ENCODE peak calls at places on chromosomes 12 and 14, in five cellular contexts. G, U, F, T and A are unnamed samples.

GRCh38 chr14:33916663-33917565 is 34.0 kb downstream of the EGLN3 start:
- DNase-seq in G (peak; percentile 66), U (no peak), F (peak; percentile 55), T (no peak), A (peak; percentile 40)

GRCh38 chr14:65231286-65231980 is 129.1 kb upstream of the MAX start:
- DNase-seq in G (no peak), U (no peak), F (no peak), T (no peak), A (no peak)

GRCh38 chr12:122533841-122534240 is 6.8 kb downstream of the KNTC1 start:
- DNase-seq in G (peak; percentile 66), U (peak; percentile 25), F (no peak), T (no peak), A (no peak)

GRCh38 chr12:118625050-118625675 is 248.8 kb downstream of the SUDS3 start:
- DNase-seq in G (no peak), U (no peak), F (no peak), T (no peak), A (no peak)

GRCh38 chr14:24441904-24442239 is 704 bp downstream of the SDR39U1 start:
- DNase-seq in G (no peak), U (peak; percentile 52), F (no peak), T (no peak), A (no peak)

GRCh38 chr12:9134981-9135628 is 19.4 kb upstream of the A2M start:
- DNase-seq in G (no peak), U (peak; percentile 3), F (peak; percentile 12), T (no peak), A (no peak)

GRCh38 chr12:121050725-121051124 is 11.7 kb upstream of the OASL start:
- DNase-seq in G (no peak), U (peak; percentile 6), F (no peak), T (no peak), A (peak; percentile 23)

GRCh38 chr12:93043192-93043876 is 114.2 kb upstream of the EEA1 start:
- DNase-seq in G (no peak), U (no peak), F (no peak), T (no peak), A (no peak)

GRCh38 chr12:116319316-116319715 is 41.8 kb upstream of the MED13L start:
- DNase-seq in G (peak; percentile 43), U (peak; percentile 36), F (no peak), T (no peak), A (no peak)

GRCh38 chr14:38862381-38862780 is 240.7 kb downstream of the SEC23A start:
- DNase-seq in G (no peak), U (no peak), F (no peak), T (no peak), A (no peak)

GRCh38 chr12:98997899-98998298 is 352.8 kb downstream of the APAF1 start:
- DNase-seq in G (no peak), U (no peak), F (no peak), T (no peak), A (no peak)

GRCh38 chr14:22836301-22837058 is at the start of gene MMP14:
- DNase-seq in G (peak; percentile 95), U (peak; percentile 89), F (peak; percentile 86), T (peak; percentile 76), A (peak; percentile 92)

GRCh38 chr12:105860556-105861207 is 278.1 kb downstream of the NUAK1 start:
- DNase-seq in G (no peak), U (no peak), F (no peak), T (no peak), A (no peak)

GRCh38 chr12:21129352-21129751 is 1.6 kb upstream of the SLCO1B1 start:
- DNase-seq in G (no peak), U (no peak), F (no peak), T (no peak), A (no peak)

GRCh38 chr14:101604935-101605767 is 43.9 kb downstream of the DIO3 start:
- DNase-seq in G (no peak), U (no peak), F (no peak), T (peak; percentile 27), A (no peak)

GRCh38 chr12:56461235-56462159 is 6.9 kb upstream of the SPRYD4 start:
- DNase-seq in G (no peak), U (peak; percentile 49), F (peak; percentile 24), T (no peak), A (peak; percentile 25)

GRCh38 chr14:102923201-102923919 is 897 bp downstream of the AMN start:
- DNase-seq in G (no peak), U (no peak), F (no peak), T (no peak), A (no peak)

GRCh38 chr12:93111791-93112208 is 182.7 kb upstream of the EEA1 start:
- DNase-seq in G (no peak), U (no peak), F (peak; percentile 59), T (no peak), A (no peak)

GRCh38 chr12:14974633-14975032 is 1.8 kb downstream of the PDE6H start:
- DNase-seq in G (no peak), U (no peak), F (no peak), T (no peak), A (no peak)

GRCh38 chr12:96570579-96570978 is 81.2 kb downstream of the CFAP54 start:
- DNase-seq in G (no peak), U (no peak), F (no peak), T (no peak), A (no peak)

GRCh38 chr12:108629156-108629555 is 4.5 kb downstream of the SELPLG start:
- DNase-seq in G (no peak), U (no peak), F (no peak), T (no peak), A (no peak)
- H3K27ac ChIP-seq in G (no peak overlapping the region), U (peak overlapping the region; percentile 59), F (no peak overlapping the region), T (no peak overlapping the region), A (peak overlapping the region; percentile 74)

GRCh38 chr12:75759196-75759595 is 247.8 kb upstream of the KRR1 start:
- DNase-seq in G (no peak), U (no peak), F (no peak), T (no peak), A (no peak)
- H3K4me1 ChIP-seq in G (no peaks in the 10 kb centered on the region), U (peaks cover 6% of the 10 kb centered on the region), F (peaks cover 12% of the 10 kb centered on the region), T (no peaks in the 10 kb centered on the region), A (peaks cover 1% of the 10 kb centered on the region)

DNA sequence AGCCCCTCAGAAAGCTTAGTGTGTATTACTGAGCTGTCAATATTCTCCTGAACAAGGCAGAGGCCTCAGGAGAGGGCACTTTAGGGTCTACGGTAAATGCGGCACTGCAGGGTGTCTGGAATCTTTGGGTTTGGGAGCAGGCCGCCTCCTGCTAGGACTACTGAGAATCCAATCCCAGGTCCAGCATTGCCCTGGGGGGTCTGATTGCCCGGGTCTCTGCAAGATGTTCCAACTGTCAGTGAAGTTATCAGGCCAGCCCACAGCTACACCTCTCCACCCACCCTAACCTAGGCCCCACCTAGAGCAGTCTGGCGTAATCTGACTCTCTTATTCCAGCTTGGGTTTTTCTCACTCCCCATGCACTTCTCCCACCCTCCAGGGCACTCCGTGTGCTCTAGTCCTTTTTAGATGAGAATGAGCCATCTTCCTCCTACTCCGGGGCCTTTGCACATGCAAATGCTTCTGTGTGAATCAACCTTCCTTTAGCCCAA is 4.4 kb upstream of the ZFP36L1 start:
- DNase-seq in G (no peak), U (no peak), F (no peak), T (no peak), A (no peak)
- H3K27ac ChIP-seq in G (peak overlapping the region; percentile 98), U (peak overlapping the region; percentile 15), F (no peak overlapping the region), T (no peak overlapping the region), A (no peak overlapping the region)

DNA sequence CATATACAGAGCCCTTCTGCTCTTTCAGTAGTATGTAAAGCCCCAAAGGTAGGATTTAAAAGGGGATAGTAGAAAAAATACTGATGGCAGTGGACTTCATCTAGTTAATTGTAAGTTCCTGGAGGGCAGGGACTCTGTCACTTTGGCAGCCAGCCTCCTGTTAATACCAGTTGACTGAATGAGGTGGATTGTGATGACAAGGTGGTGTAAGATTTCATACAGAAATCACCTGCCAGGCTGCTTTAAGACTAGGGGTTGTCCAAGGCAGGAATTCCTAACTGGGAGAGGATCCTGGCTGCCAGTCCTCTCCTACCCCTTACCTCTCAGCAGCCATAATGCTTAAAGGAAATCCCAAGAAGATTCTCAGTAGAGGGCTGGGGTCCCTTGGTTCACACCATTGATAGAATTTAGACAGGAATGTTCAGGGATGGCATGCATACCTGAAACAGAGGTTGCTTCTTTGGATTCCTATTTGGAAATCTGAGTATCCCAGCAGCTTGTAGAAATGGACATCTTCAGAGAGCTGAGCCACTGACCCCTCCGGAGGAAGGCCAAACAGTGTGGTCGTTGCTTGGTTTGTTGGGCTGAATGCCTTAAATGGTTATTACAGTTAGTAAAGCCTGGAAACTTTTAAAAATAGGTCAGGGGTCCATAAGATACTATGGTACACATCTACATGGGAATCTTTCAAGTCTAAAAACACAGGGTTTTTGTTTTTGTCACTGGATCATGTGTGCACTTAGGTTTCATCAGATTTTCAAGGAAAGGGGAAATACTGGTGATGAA is 7.5 kb downstream of the DYRK2 start:
- DNase-seq in G (no peak), U (peak; percentile 64), F (no peak), T (no peak), A (peak; percentile 58)
- H3K4me1 ChIP-seq in G (peaks cover 60% of the 10 kb centered on the region), U (peaks cover 6% of the 10 kb centered on the region), F (peaks cover 17% of the 10 kb centered on the region), T (peaks cover 6% of the 10 kb centered on the region), A (peaks cover 3% of the 10 kb centered on the region)

DNA sequence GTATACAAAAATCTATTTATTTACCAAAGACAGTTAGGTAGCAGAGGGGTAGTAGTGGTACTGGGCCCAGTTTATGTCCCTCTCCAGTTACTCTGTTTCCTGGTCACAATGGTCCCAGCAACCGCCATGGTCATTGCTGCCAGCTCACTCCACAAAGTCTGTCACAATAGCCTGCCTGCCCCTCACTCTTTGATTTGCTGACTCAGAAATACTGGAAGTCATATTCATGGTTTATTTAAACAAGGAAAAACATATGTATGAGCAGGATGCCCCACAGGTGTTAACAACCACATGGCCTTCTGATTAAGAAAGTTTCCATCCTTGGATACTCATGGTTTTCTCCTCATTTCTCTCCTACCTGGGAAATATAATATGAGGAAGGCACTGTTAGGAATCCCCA is 49.2 kb downstream of the TSHR start:
- DNase-seq in G (no peak), U (no peak), F (no peak), T (no peak), A (no peak)
- H3K27ac ChIP-seq in G (no peak overlapping the region), U (no peak overlapping the region), F (no peak overlapping the region), T (no peak overlapping the region), A (no peak overlapping the region)

DNA sequence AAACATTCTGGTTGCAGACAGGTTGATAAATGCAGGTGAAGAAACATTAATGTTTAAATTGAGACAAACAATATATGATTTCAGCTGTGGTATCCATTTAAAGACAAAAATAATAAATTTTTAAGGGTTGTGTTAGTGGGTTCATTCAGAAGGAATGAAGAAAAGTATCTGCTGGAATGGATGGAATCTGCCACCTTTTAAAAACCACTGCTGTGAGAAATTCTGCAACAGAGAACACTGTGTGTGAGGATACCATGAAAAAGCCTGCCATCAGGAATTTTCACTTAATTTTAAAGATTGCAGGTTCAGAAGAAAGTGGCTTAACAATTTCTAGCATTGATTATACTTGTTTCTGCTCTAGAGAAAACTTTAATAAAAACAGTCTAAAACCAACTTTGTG is 184.6 kb upstream of the SOX5 start:
- DNase-seq in G (no peak), U (peak; percentile 10), F (no peak), T (no peak), A (peak; percentile 6)
- H3K4me1 ChIP-seq in G (no peaks in the 10 kb centered on the region), U (peaks cover 7% of the 10 kb centered on the region), F (no peaks in the 10 kb centered on the region), T (no peaks in the 10 kb centered on the region), A (no peaks in the 10 kb centered on the region)